ENCODE peak calls at places on chromosome 5, in six cellular contexts. G is GM12865, X is uterus, V is mammary epithelial cell, S is ovary, H is OCI-LY7. L is an unnamed sample.

GRCh38 chr5:132265336-132266030 is 8.0 kb downstream of the PDLIM4 start:
- DNase-seq in X (peak), G (no peak), S (peak), V (peak), H (no peak), L (peak)

GRCh38 chr5:65480306-65480865 is 1.3 kb downstream of the ADAMTS6 start:
- DNase-seq in H (peak), G (peak), S (peak), V (peak), X (peak), L (peak)

GRCh38 chr5:7869474-7870136 is 657 bp downstream of the MTRR start:
- DNase-seq in H (peak), V (peak), X (no peak), G (peak), S (no peak), L (no peak)

GRCh38 chr5:73393606-73394489 is 54.7 kb downstream of the FOXD1 start:
- DNase-seq in V (no peak), S (no peak), H (no peak), X (no peak), G (no peak), L (no peak)

GRCh38 chr5:89728134-89728533 is 681.4 kb downstream of the CETN3 start:
- DNase-seq in S (no peak), X (no peak), H (no peak), V (no peak), G (no peak), L (no peak)

GRCh38 chr5:103114440-103114839 is 5.5 kb downstream of the GIN1 start:
- DNase-seq in G (no peak), X (no peak), V (no peak), S (no peak), H (no peak), L (no peak)

GRCh38 chr5:172959824-172960799 is 888 bp downstream of the RPL26L1 start:
- DNase-seq in G (peak), S (no peak), V (no peak), X (no peak), H (no peak), L (no peak)

GRCh38 chr5:83472213-83472507 is 616 bp downstream of the VCAN start:
- DNase-seq in S (no peak), X (no peak), H (no peak), V (no peak), G (no peak), L (no peak)

GRCh38 chr5:24642022-24642421 is 2.8 kb downstream of the CDH10 start:
- DNase-seq in H (peak), S (no peak), V (peak), G (peak), X (no peak), L (no peak)

GRCh38 chr5:77012601-77013000 is 17.6 kb upstream of the AGGF1 start:
- DNase-seq in S (no peak), X (no peak), H (no peak), G (no peak), V (peak), L (no peak)

GRCh38 chr5:127562252-127562651 is 44.8 kb downstream of the PRRC1 start:
- DNase-seq in G (peak), S (no peak), X (no peak), V (no peak), H (peak), L (no peak)

GRCh38 chr5:158658439-158659230 is 441.1 kb downstream of the EBF1 start:
- DNase-seq in V (no peak), G (no peak), X (no peak), H (no peak), S (no peak), L (no peak)

GRCh38 chr5:109695005-109695926 is 5.5 kb downstream of the MAN2A1 start:
- DNase-seq in H (peak), X (no peak), G (peak), S (no peak), V (no peak), L (no peak)

GRCh38 chr5:17228833-17229291 is 11.4 kb downstream of the BASP1 start:
- DNase-seq in X (no peak), H (no peak), G (peak), S (no peak), V (peak), L (no peak)

GRCh38 chr5:137560414-137560813 is 61.3 kb upstream of the SPOCK1 start:
- DNase-seq in H (no peak), V (peak), X (no peak), S (no peak), G (no peak), L (no peak)

GRCh38 chr5:164597293-164597900 is 1092.0 kb downstream of the MAT2B start:
- DNase-seq in X (no peak), S (no peak), V (peak), H (peak), G (peak), L (no peak)
- TF ChIP-seq CTCF in X (no peak), S (no peak), V (peak), H (peak), G (peak), L (no peak)

GRCh38 chr5:78903936-78904335 is 81.2 kb downstream of the ARSB start:
- DNase-seq in X (no peak), H (no peak), V (no peak), G (no peak), S (no peak), L (no peak)

GRCh38 chr5:78905084-78905938 is 79.8 kb downstream of the ARSB start:
- DNase-seq in S (no peak), G (peak), V (no peak), X (no peak), H (peak), L (no peak)

GRCh38 chr5:78912085-78912771 is 72.9 kb downstream of the ARSB start:
- DNase-seq in V (no peak), H (no peak), X (peak), G (no peak), S (no peak), L (no peak)

GRCh38 chr5:78907255-78907886 is 77.7 kb downstream of the ARSB start:
- DNase-seq in X (peak), G (peak), H (peak), S (no peak), V (peak), L (peak)

DNA sequence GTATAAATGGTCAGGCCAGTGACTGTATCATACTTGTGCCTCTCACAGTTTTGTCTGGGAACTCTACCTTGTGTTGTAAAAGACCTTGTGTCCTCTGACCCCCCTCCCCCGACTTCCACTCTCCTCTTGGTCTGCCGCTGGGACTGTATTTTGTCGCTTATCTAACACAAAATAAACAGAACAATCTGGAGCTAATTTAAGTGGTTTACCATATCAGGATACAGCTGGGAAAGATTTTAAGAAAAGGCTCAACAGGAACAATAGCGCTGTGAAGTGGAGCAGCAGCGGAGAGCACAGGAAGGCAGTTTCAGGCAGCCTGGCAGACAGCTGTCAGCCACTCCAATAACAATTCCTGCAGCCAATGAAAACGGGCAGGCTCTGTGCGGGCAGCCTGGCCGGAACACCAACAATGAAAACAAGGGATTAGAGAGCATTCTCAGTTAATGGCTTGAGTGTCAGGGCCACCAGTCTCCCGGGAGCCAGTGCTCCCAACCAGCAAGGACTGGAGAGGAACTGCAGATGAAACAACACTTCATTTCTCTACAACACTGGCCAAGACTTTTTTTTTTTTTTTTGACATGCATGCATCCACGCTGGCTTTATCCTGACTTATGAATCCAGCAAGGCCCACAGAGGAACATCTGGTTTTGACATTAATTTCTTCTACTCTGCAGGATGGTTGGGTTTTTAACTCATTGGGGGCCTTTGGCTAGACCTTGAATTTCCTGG is 76.8 kb downstream of the ARSB start:
- DNase-seq in X (no peak), G (no peak), H (no peak), V (no peak), S (no peak), L (peak)
- TF ChIP-seq CTCF in X (no peak), G (no peak), H (no peak), V (no peak), S (no peak), L (no peak)

GRCh38 chr5:139636207-139636792 is 11.8 kb upstream of the CXXC5 start:
- DNase-seq in G (peak), X (no peak), V (peak), S (no peak), H (peak), L (no peak)

GRCh38 chr5:139638736-139639618 is 9.2 kb upstream of the CXXC5 start:
- DNase-seq in G (peak), X (no peak), H (peak), V (no peak), S (no peak), L (peak)

GRCh38 chr5:139638090-139638735 is 9.9 kb upstream of the CXXC5 start:
- DNase-seq in H (peak), S (peak), V (no peak), G (peak), X (peak), L (peak)

GRCh38 chr5:139636975-139637408 is 11.2 kb upstream of the CXXC5 start:
- DNase-seq in G (peak), H (no peak), S (no peak), V (peak), X (no peak), L (no peak)

GRCh38 chr5:139637438-139638089 is 10.6 kb upstream of the CXXC5 start:
- DNase-seq in X (peak), S (peak), V (peak), G (peak), H (peak), L (peak)
- TF ChIP-seq CTCF in X (peak), S (no peak), V (no peak), G (no peak), H (peak), L (peak)

DNA sequence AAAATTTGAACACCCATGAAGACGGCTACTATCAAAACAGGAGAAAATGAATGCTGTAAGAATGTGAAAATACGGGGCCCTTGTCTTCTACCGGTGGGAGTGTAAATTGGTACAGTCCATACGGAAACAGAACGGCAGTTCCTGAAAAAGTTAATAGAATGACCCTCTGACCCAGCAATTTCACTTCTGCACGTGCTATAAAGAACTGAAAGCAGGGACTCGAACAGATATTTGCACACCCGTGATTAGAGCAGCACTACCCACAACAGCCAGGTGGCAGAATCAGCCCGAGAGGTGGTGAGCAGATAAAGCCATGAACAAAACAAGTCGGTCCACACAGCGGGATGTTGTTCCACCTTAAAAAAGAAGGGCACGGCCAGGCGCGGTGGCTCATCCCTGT is 22.6 kb upstream of the SLC12A7 start:
- DNase-seq in S (no peak), V (no peak), H (peak), X (no peak), G (peak), L (no peak)
- TF ChIP-seq CTCF in S (no peak), V (no peak), H (peak), X (no peak), G (peak), L (no peak)

GRCh38 chr5:115666023-115666422 is 40.2 kb upstream of the TMED7 start:
- DNase-seq in G (no peak), V (peak), H (no peak), X (no peak), S (no peak), L (no peak)
- TF ChIP-seq CTCF in G (no peak), V (peak), H (no peak), X (no peak), S (no peak), L (no peak)

L was measured in tibial artery.